ENCODE peak calls at places on chromosomes 1 and 21, in seven cellular contexts. One of them, this sample, is unnamed.
A peak's percentile ranks its signal among the peaks of the same experiment; 100 is the strongest.

GRCh38 chr1:109481646-109482045 is 2.1 kb upstream of the ATXN7L2 start:
- DNase-seq in IMR-90: no peak
- DNase-seq in lower leg skin: no peak
- DNase-seq in NB4: no peak
- DNase-seq in upper lobe of left lung: no peak
- DNase-seq in stomach: no peak
- DNase-seq in prostate gland: no peak
- DNase-seq in this sample: no peak

GRCh38 chr1:160080381-160081100 is 797 bp upstream of the KCNJ9 start:
- DNase-seq in lower leg skin: no peak
- DNase-seq in stomach: no peak
- DNase-seq in NB4: no peak
- DNase-seq in prostate gland: no peak
- DNase-seq in upper lobe of left lung: no peak
- DNase-seq in IMR-90: no peak
- DNase-seq in this sample: no peak

GRCh38 chr1:169676001-169676400 is 35.4 kb downstream of the SELL start:
- DNase-seq in IMR-90: peak; percentile 38
- DNase-seq in prostate gland: no peak
- DNase-seq in lower leg skin: no peak
- DNase-seq in stomach: peak; percentile 29
- DNase-seq in upper lobe of left lung: no peak
- DNase-seq in NB4: no peak
- DNase-seq in this sample: no peak

GRCh38 chr1:159925713-159926066 is 383 bp upstream of the TAGLN2 start:
- DNase-seq in stomach: no peak
- DNase-seq in upper lobe of left lung: no peak
- DNase-seq in prostate gland: peak; percentile 48
- DNase-seq in IMR-90: no peak
- DNase-seq in NB4: no peak
- DNase-seq in lower leg skin: no peak
- DNase-seq in this sample: peak; percentile 69

GRCh38 chr1:171995573-171995972 is 154.3 kb downstream of the DNM3 start:
- DNase-seq in prostate gland: no peak
- DNase-seq in lower leg skin: no peak
- DNase-seq in IMR-90: no peak
- DNase-seq in stomach: no peak
- DNase-seq in upper lobe of left lung: no peak
- DNase-seq in NB4: no peak
- DNase-seq in this sample: no peak

GRCh38 chr1:226877669-226878068 is 7.3 kb downstream of the PSEN2 start:
- DNase-seq in stomach: no peak
- DNase-seq in prostate gland: no peak
- DNase-seq in upper lobe of left lung: no peak
- DNase-seq in NB4: no peak
- DNase-seq in lower leg skin: peak; percentile 15
- DNase-seq in IMR-90: no peak
- DNase-seq in this sample: no peak

GRCh38 chr1:203304391-203304918 is 864 bp upstream of the BTG2 start:
- DNase-seq in NB4: peak; percentile 42
- DNase-seq in lower leg skin: no peak
- DNase-seq in IMR-90: no peak
- DNase-seq in stomach: no peak
- DNase-seq in prostate gland: no peak
- DNase-seq in upper lobe of left lung: no peak
- DNase-seq in this sample: no peak

GRCh38 chr1:8239039-8239305 is 78.9 kb upstream of the SLC45A1 start:
- DNase-seq in lower leg skin: no peak
- DNase-seq in upper lobe of left lung: no peak
- DNase-seq in NB4: no peak
- DNase-seq in IMR-90: peak; percentile 58
- DNase-seq in prostate gland: no peak
- DNase-seq in stomach: peak; percentile 37
- DNase-seq in this sample: no peak

GRCh38 chr1:198563578-198563977 is 23.1 kb upstream of the ATP6V1G3 start:
- DNase-seq in NB4: no peak
- DNase-seq in stomach: no peak
- DNase-seq in IMR-90: peak; percentile 1
- DNase-seq in lower leg skin: no peak
- DNase-seq in upper lobe of left lung: no peak
- DNase-seq in prostate gland: no peak
- DNase-seq in this sample: no peak

GRCh38 chr1:154539486-154540483 is 18.7 kb downstream of the UBE2Q1 start:
- DNase-seq in lower leg skin: no peak
- DNase-seq in upper lobe of left lung: no peak
- DNase-seq in prostate gland: no peak
- DNase-seq in stomach: no peak
- DNase-seq in NB4: no peak
- DNase-seq in IMR-90: no peak
- DNase-seq in this sample: no peak

GRCh38 chr1:236030572-236030971 is 34.3 kb downstream of the NID1 start:
- DNase-seq in stomach: no peak
- DNase-seq in lower leg skin: no peak
- DNase-seq in prostate gland: no peak
- DNase-seq in IMR-90: peak; percentile 81
- DNase-seq in NB4: no peak
- DNase-seq in upper lobe of left lung: no peak
- DNase-seq in this sample: no peak

GRCh38 chr21:45299026-45299863 is 11.6 kb upstream of the POFUT2 start:
- DNase-seq in stomach: no peak
- DNase-seq in IMR-90: no peak
- DNase-seq in upper lobe of left lung: peak; percentile 69
- DNase-seq in lower leg skin: peak; percentile 83
- DNase-seq in prostate gland: no peak
- DNase-seq in NB4: no peak
- DNase-seq in this sample: no peak

DNA sequence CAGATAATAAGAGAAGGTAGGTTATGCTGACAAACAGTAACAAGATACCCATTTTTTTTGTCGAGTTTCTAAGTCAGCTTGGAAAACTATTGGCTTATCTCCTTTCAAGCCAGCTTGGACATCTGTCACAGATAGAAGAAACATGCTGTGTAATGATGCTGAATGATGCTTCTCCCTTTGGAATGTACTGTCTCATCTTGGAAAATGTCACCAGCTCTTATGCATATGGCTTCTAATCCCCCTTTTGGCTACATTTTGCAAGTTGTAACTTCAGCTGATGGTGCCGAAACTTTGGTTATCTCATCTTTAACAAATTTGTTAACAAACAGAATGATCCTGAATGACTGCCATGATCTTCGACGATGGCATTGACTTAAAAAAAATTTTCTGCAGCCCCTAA is 68.8 kb upstream of the ST6GALNAC3 start:
- DNase-seq in NB4: no peak
- DNase-seq in lower leg skin: no peak
- DNase-seq in upper lobe of left lung: no peak
- DNase-seq in stomach: no peak
- DNase-seq in prostate gland: no peak
- DNase-seq in IMR-90: no peak
- DNase-seq in this sample: no peak
- TF ChIP-seq POLR2A in NB4: no peak
- TF ChIP-seq POLR2A in lower leg skin: no peak
- TF ChIP-seq POLR2A in upper lobe of left lung: no peak
- TF ChIP-seq POLR2A in stomach: no peak
- TF ChIP-seq POLR2A in prostate gland: no peak
- TF ChIP-seq POLR2A in IMR-90: no peak
- TF ChIP-seq POLR2A in this sample: no peak

GRCh38 chr1:62689524-62689923 is 1.3 kb upstream of the DOCK7 start:
- DNase-seq in lower leg skin: no peak
- DNase-seq in upper lobe of left lung: no peak
- DNase-seq in stomach: no peak
- DNase-seq in prostate gland: no peak
- DNase-seq in NB4: peak; percentile 43
- DNase-seq in IMR-90: peak; percentile 91
- DNase-seq in this sample: no peak
- TF ChIP-seq POLR2A in lower leg skin: no peak
- TF ChIP-seq POLR2A in upper lobe of left lung: no peak
- TF ChIP-seq POLR2A in stomach: no peak
- TF ChIP-seq POLR2A in prostate gland: no peak
- TF ChIP-seq POLR2A in NB4: no peak
- TF ChIP-seq POLR2A in IMR-90: no peak
- TF ChIP-seq POLR2A in this sample: no peak

GRCh38 chr1:54027848-54028247 is 9.9 kb upstream of the LDLRAD1 start:
- DNase-seq in IMR-90: no peak
- DNase-seq in lower leg skin: no peak
- DNase-seq in stomach: no peak
- DNase-seq in upper lobe of left lung: no peak
- DNase-seq in NB4: no peak
- DNase-seq in prostate gland: no peak
- DNase-seq in this sample: no peak
- TF ChIP-seq POLR2A in IMR-90: no peak
- TF ChIP-seq POLR2A in lower leg skin: no peak
- TF ChIP-seq POLR2A in stomach: no peak
- TF ChIP-seq POLR2A in upper lobe of left lung: no peak
- TF ChIP-seq POLR2A in NB4: no peak
- TF ChIP-seq POLR2A in prostate gland: no peak
- TF ChIP-seq POLR2A in this sample: no peak

GRCh38 chr1:84078108-84078823 is 65.8 kb upstream of the PRKACB start:
- DNase-seq in IMR-90: peak; percentile 36
- DNase-seq in NB4: no peak
- DNase-seq in upper lobe of left lung: no peak
- DNase-seq in lower leg skin: peak; percentile 78
- DNase-seq in stomach: no peak
- DNase-seq in prostate gland: no peak
- DNase-seq in this sample: peak; percentile 21
- TF ChIP-seq POLR2A in IMR-90: no peak
- TF ChIP-seq POLR2A in NB4: no peak
- TF ChIP-seq POLR2A in upper lobe of left lung: no peak
- TF ChIP-seq POLR2A in lower leg skin: no peak
- TF ChIP-seq POLR2A in stomach: no peak
- TF ChIP-seq POLR2A in prostate gland: peak; percentile 57
- TF ChIP-seq POLR2A in this sample: no peak

GRCh38 chr1:225458222-225458631 is 30.4 kb upstream of the LBR start:
- DNase-seq in IMR-90: peak; percentile 91
- DNase-seq in NB4: peak; percentile 70
- DNase-seq in lower leg skin: no peak
- DNase-seq in stomach: no peak
- DNase-seq in prostate gland: no peak
- DNase-seq in upper lobe of left lung: no peak
- DNase-seq in this sample: no peak
- TF ChIP-seq POLR2A in IMR-90: no peak
- TF ChIP-seq POLR2A in NB4: no peak
- TF ChIP-seq POLR2A in lower leg skin: no peak
- TF ChIP-seq POLR2A in stomach: no peak
- TF ChIP-seq POLR2A in prostate gland: no peak
- TF ChIP-seq POLR2A in upper lobe of left lung: no peak
- TF ChIP-seq POLR2A in this sample: no peak

GRCh38 chr21:21897275-21897883 is 899.2 kb downstream of the NCAM2 start:
- DNase-seq in stomach: no peak
- DNase-seq in prostate gland: peak; percentile 12
- DNase-seq in upper lobe of left lung: no peak
- DNase-seq in IMR-90: no peak
- DNase-seq in lower leg skin: no peak
- DNase-seq in NB4: no peak
- DNase-seq in this sample: no peak
- TF ChIP-seq POLR2A in stomach: no peak
- TF ChIP-seq POLR2A in prostate gland: no peak
- TF ChIP-seq POLR2A in upper lobe of left lung: no peak
- TF ChIP-seq POLR2A in IMR-90: no peak
- TF ChIP-seq POLR2A in lower leg skin: no peak
- TF ChIP-seq POLR2A in NB4: no peak
- TF ChIP-seq POLR2A in this sample: no peak

DNA sequence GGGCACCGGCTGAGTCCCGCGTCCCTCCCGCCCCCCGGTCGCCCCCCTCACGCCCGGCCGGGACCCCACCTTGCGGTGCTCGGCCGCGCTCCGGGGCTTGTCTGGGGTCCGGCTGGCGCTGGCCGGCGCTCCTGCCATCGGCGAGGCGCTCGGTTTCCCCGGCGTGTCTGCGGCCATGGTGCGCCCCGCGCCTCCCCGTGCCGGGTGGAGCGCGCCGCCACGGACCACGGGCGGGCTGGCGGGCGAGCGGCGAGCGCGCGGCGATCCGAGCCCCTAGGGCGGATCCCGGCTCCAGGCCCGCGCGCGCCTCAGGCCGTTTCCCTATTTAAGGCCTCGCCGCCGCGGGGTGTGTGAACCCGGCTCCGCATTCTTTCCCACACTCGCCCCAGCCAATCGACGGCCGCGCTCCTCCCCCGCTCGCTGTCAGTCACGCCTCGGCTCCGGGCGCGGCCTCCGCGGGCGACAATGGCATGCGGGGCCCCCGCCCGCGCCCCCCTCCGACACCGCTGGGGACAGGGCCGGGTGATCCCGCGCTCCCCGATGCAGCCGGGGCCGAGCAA is at the start of gene HES4:
- DNase-seq in stomach: peak; percentile 93
- DNase-seq in lower leg skin: peak; percentile 97
- DNase-seq in upper lobe of left lung: peak; percentile 96
- DNase-seq in NB4: peak; percentile 37
- DNase-seq in IMR-90: peak; percentile 90
- DNase-seq in prostate gland: peak; percentile 91
- DNase-seq in this sample: peak; percentile 81
- TF ChIP-seq POLR2A in stomach: no peak
- TF ChIP-seq POLR2A in lower leg skin: no peak
- TF ChIP-seq POLR2A in upper lobe of left lung: peak; percentile 86
- TF ChIP-seq POLR2A in NB4: no peak
- TF ChIP-seq POLR2A in IMR-90: peak; percentile 99
- TF ChIP-seq POLR2A in prostate gland: peak; percentile 88
- TF ChIP-seq POLR2A in this sample: peak; percentile 94